ENCODE peak calls at places on chromosomes 7 and 10, in five cellular contexts. T is hepatocyte, S is uterus, O is adrenal gland, E is body of pancreas. P is an unnamed sample.

GRCh38 chr10:68154211-68154497 is 44.9 kb downstream of the MYPN start:
- DNase-seq in S (no peak), E (peak; percentile 31), T (no peak), O (peak; percentile 78), P (peak; percentile 75)

GRCh38 chr7:147251924-147252323 is 1135.3 kb downstream of the CNTNAP2 start:
- DNase-seq in S (no peak), E (no peak), O (no peak), T (no peak), P (no peak)

GRCh38 chr10:74645681-74646080 is 180.7 kb upstream of the KAT6B start:
- DNase-seq in O (no peak), T (no peak), S (no peak), E (no peak), P (no peak)

GRCh38 chr7:43834463-43835251 is 34.7 kb downstream of the MRPS24 start:
- DNase-seq in E (peak; percentile 6), O (no peak), T (no peak), S (no peak), P (peak; percentile 16)

GRCh38 chr7:155361947-155362346 is 64.3 kb downstream of the INSIG1 start:
- DNase-seq in S (no peak), O (no peak), E (no peak), T (no peak), P (no peak)

GRCh38 chr10:95850791-95851190 is 57.0 kb upstream of the CC2D2B start:
- DNase-seq in E (no peak), T (no peak), O (no peak), S (no peak), P (peak; percentile 39)

GRCh38 chr10:30284860-30285594 is 64.1 kb downstream of the MTPAP start:
- DNase-seq in T (peak; percentile 29), S (no peak), O (no peak), E (no peak), P (peak; percentile 21)

GRCh38 chr7:151437163-151437553 is 2.8 kb downstream of the CRYGN start:
- DNase-seq in E (no peak), T (no peak), O (no peak), S (no peak), P (no peak)

GRCh38 chr10:6610647-6611046 is 30.6 kb upstream of the PRKCQ start:
- DNase-seq in T (no peak), S (no peak), E (no peak), O (no peak), P (no peak)

GRCh38 chr10:70880077-70880534 is 8.3 kb downstream of the PCBD1 start:
- DNase-seq in T (peak; percentile 88), O (peak; percentile 85), S (peak; percentile 75), E (peak; percentile 89), P (peak; percentile 68)

GRCh38 chr7:74449809-74450397 is 3.8 kb upstream of the GTF2IRD1 start:
- DNase-seq in E (peak; percentile 61), T (peak; percentile 65), S (peak; percentile 53), O (peak; percentile 48), P (peak; percentile 67)

GRCh38 chr10:58048936-58049335 is 218.8 kb downstream of the IPMK start:
- DNase-seq in T (no peak), E (no peak), O (no peak), S (no peak), P (peak; percentile 70)

GRCh38 chr10:84944187-84944586 is 615.8 kb downstream of the CCSER2 start:
- DNase-seq in S (no peak), O (no peak), E (no peak), T (no peak), P (no peak)

GRCh38 chr10:3530346-3531096 is 254.5 kb downstream of the KLF6 start:
- DNase-seq in O (no peak), S (no peak), E (no peak), T (no peak), P (no peak)

GRCh38 chr10:107966817-107967216 is 802.3 kb upstream of the SORCS1 start:
- DNase-seq in T (no peak), S (no peak), E (no peak), O (no peak), P (peak; percentile 12)

GRCh38 chr10:71494470-71494869 is 97.8 kb downstream of the CDH23 start:
- DNase-seq in T (no peak), E (no peak), S (no peak), O (no peak), P (no peak)

GRCh38 chr10:72638586-72639440 is 12.9 kb upstream of the MICU1 start:
- DNase-seq in S (no peak), T (peak; percentile 30), O (no peak), E (no peak), P (no peak)

GRCh38 chr7:148883233-148884048 is 650 bp downstream of the EZH2 start:
- DNase-seq in T (peak; percentile 53), S (peak; percentile 33), O (peak; percentile 34), E (peak; percentile 21), P (peak; percentile 3)

GRCh38 chr10:10605551-10606081 is 412.1 kb upstream of the CELF2 start:
- DNase-seq in E (peak; percentile 22), O (no peak), T (peak; percentile 39), S (peak; percentile 76), P (peak; percentile 94)

GRCh38 chr10:58152698-58153263 is 114.9 kb downstream of the IPMK start:
- DNase-seq in S (peak; percentile 13), O (peak; percentile 45), T (peak; percentile 62), E (peak; percentile 51), P (peak; percentile 51)

GRCh38 chr10:132448248-132448731 is 51.3 kb downstream of the PWWP2B start:
- DNase-seq in S (peak; percentile 78), E (peak; percentile 86), T (peak; percentile 83), O (peak; percentile 94), P (no peak)

GRCh38 chr7:138458576-138459234 is 1.4 kb upstream of the TRIM24 start:
- DNase-seq in O (no peak), T (no peak), E (no peak), S (no peak), P (no peak)

GRCh38 chr7:37832194-37832593 is 16.2 kb upstream of the NME8 start:
- DNase-seq in O (peak; percentile 75), E (peak; percentile 71), S (peak; percentile 76), T (peak; percentile 73), P (peak; percentile 4)

GRCh38 chr7:88276605-88277153 is 30.0 kb downstream of the STEAP4 start:
- DNase-seq in S (no peak), O (no peak), E (no peak), T (no peak), P (no peak)

GRCh38 chr7:68699090-68699711 is 899.1 kb upstream of the AUTS2 start:
- DNase-seq in S (no peak), O (no peak), E (no peak), T (no peak), P (peak; percentile 16)

GRCh38 chr7:100856871-100857282 is 4.4 kb downstream of the SLC12A9 start:
- DNase-seq in S (no peak), O (no peak), E (no peak), T (no peak), P (no peak)

GRCh38 chr7:21605008-21605407 is 62.2 kb downstream of the DNAH11 start:
- DNase-seq in O (no peak), S (no peak), T (no peak), E (no peak), P (no peak)

GRCh38 chr7:39633563-39634550 is 10.5 kb downstream of the RALA start:
- DNase-seq in T (no peak), S (no peak), E (no peak), O (no peak), P (no peak)

GRCh38 chr7:127682140-127682539 is 30.1 kb downstream of the SND1 start:
- DNase-seq in E (no peak), O (no peak), S (no peak), T (no peak), P (no peak)

GRCh38 chr10:72692897-72693598 is 1.1 kb downstream of the MCU start:
- DNase-seq in E (no peak), O (no peak), S (peak; percentile 23), T (peak; percentile 14), P (no peak)

GRCh38 chr10:14750900-14751575 is 23.7 kb downstream of the FAM107B start:
- DNase-seq in S (no peak), O (no peak), E (no peak), T (no peak), P (no peak)

GRCh38 chr7:116524609-116525297 is at the start of gene CAV1:
- DNase-seq in S (peak; percentile 88), O (peak; percentile 66), E (peak; percentile 59), T (peak; percentile 78), P (peak; percentile 99)
- TF ChIP-seq CTCF in S (peak; percentile 33), O (no peak), E (no peak), T (no peak), P (peak; percentile 5)

GRCh38 chr10:93475871-93476270 is 6.3 kb downstream of the MYOF start:
- DNase-seq in T (no peak), O (no peak), E (no peak), S (no peak), P (peak; percentile 70)
- H3K4me3 ChIP-seq in T (no peak overlapping the region), O (no peak overlapping the region), E (no peak overlapping the region), S (no peak overlapping the region), P (no peak overlapping the region)

GRCh38 chr7:27249724-27250636 is 7.4 kb downstream of the EVX1 start:
- DNase-seq in E (no peak), O (no peak), S (no peak), T (no peak), P (no peak)
- TF ChIP-seq CTCF in E (no peak), O (no peak), S (no peak), T (no peak), P (no peak)

DNA sequence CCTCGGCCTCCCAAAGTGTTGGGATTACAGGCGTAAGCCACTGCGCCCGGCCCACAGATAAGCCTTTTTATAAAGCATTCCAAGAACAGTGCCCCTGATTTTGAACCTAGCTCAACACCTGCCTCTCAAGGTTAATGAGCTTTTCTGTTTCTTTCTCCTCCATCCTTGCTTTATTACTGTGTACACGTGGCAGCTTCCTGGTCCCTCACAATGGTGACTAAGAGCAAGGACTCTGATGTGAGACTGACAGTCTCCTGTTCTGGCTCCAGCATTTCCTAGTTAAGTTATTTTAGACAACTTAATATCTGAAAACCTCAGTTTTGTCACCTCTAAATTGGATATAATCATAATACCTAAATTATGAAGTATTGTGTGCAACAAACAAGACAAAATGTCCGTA is 9.8 kb downstream of the HABP2 start:
- DNase-seq in S (no peak), T (peak; percentile 32), O (no peak), E (no peak), P (no peak)
- H3K4me3 ChIP-seq in S (no peak overlapping the region), T (no peak overlapping the region), O (no peak overlapping the region), E (no peak overlapping the region), P (no peak overlapping the region)

DNA sequence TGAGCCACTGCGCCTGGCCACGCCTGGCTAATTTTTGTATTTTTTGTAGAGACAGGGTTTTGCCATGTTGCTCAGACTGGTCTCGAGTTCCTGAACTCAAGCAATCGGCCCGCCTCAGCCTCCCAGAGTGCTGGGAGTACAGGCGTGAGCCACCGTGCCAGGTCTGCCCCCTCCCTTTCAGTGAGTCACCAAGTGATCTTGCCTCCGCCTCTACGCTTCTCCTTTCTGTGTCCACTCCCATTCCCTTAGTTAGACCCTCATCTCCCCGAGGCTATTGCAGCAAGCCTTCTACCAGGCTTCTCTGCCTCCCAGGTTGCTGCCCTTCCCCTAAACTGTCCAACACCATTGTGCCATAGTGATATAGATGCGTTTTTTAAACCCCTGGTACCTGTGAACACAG is 32.9 kb downstream of the CDC123 start:
- DNase-seq in O (no peak), T (no peak), S (no peak), E (no peak), P (no peak)
- TF ChIP-seq CTCF in O (no peak), T (no peak), S (no peak), E (no peak), P (no peak)